ENCODE peak calls at places on chromosomes 2 and 18, in ten cellular contexts. V is HepG2, E is psoas muscle, N is fibroblast of lung, G is heart left ventricle, Z is tibial artery, I is caudate nucleus, Q is endodermal cell, S is substantia nigra, X is right lobe of liver. R is an unnamed sample.

GRCh38 chr2:162111958-162112850 is 38.2 kb upstream of the DPP4 start:
- DNase-seq in V (peak), E (no peak), N (no peak), G (no peak), Z (no peak), I (no peak), Q (no peak), S (no peak), X (no peak), R (no peak)

GRCh38 chr18:80143876-80144275 is 34.8 kb downstream of the ADNP2 start:
- DNase-seq in V (no peak), E (no peak), N (no peak), G (no peak), Z (no peak), I (no peak), Q (no peak), S (no peak), X (no peak), R (no peak)

GRCh38 chr2:66790651-66791181 is 355.8 kb downstream of the MEIS1 start:
- DNase-seq in V (no peak), E (no peak), N (peak), G (no peak), Z (no peak), I (no peak), Q (no peak), S (no peak), X (no peak), R (no peak)

GRCh38 chr18:62420151-62420512 is 95.0 kb downstream of the TNFRSF11A start:
- DNase-seq in V (peak), E (no peak), N (peak), G (no peak), Z (no peak), I (no peak), Q (no peak), S (no peak), X (no peak), R (no peak)

GRCh38 chr2:208880171-208880570 is 473.6 kb downstream of the PTH2R start:
- DNase-seq in V (no peak), E (no peak), N (no peak), G (no peak), Z (no peak), I (no peak), Q (no peak), S (no peak), X (no peak), R (no peak)

GRCh38 chr2:79817288-79817687 is 304.4 kb downstream of the CTNNA2 start:
- DNase-seq in V (no peak), E (no peak), N (peak), G (no peak), Z (no peak), I (no peak), Q (no peak), S (no peak), X (no peak), R (no peak)

GRCh38 chr18:74498712-74499629 is 2.8 kb downstream of the CNDP2 start:
- DNase-seq in V (no peak), E (no peak), N (peak), G (no peak), Z (peak), I (no peak), Q (no peak), S (peak), X (peak), R (peak)

GRCh38 chr2:219119422-219120043 is 41.1 kb downstream of the NHEJ1 start:
- DNase-seq in V (peak), E (peak), N (peak), G (peak), Z (peak), I (peak), Q (peak), S (peak), X (no peak), R (peak)

GRCh38 chr2:167490394-167490793 is 602.1 kb downstream of the XIRP2 start:
- DNase-seq in V (no peak), E (no peak), N (no peak), G (no peak), Z (no peak), I (no peak), Q (no peak), S (no peak), X (no peak), R (no peak)

GRCh38 chr18:65754121-65754520 is 3.3 kb downstream of the CDH7 start:
- DNase-seq in V (no peak), E (no peak), N (peak), G (no peak), Z (no peak), I (no peak), Q (peak), S (no peak), X (no peak), R (no peak)

GRCh38 chr2:142874293-142874814 is 3.1 kb upstream of the KYNU start:
- DNase-seq in V (peak), E (no peak), N (peak), G (no peak), Z (peak), I (no peak), Q (no peak), S (no peak), X (no peak), R (peak)

GRCh38 chr18:30328839-30329238 is 713.7 kb downstream of the DSC3 start:
- DNase-seq in V (no peak), E (no peak), N (peak), G (no peak), Z (no peak), I (no peak), Q (no peak), S (no peak), X (no peak), R (no peak)

GRCh38 chr2:238120463-238121298 is 17.8 kb upstream of the KLHL30 start:
- DNase-seq in V (no peak), E (peak), N (peak), G (peak), Z (no peak), I (no peak), Q (peak), S (no peak), X (peak), R (no peak)

GRCh38 chr18:33906046-33906445 is 318.7 kb downstream of the NOL4 start:
- DNase-seq in V (no peak), E (no peak), N (peak), G (no peak), Z (no peak), I (no peak), Q (no peak), S (no peak), X (no peak), R (no peak)

GRCh38 chr2:49080681-49081080 is 73.6 kb downstream of the FSHR start:
- DNase-seq in V (no peak), E (no peak), N (no peak), G (no peak), Z (no peak), I (no peak), Q (peak), S (no peak), X (no peak), R (no peak)

GRCh38 chr2:231602874-231603467 is 10.3 kb downstream of the TEX44 start:
- DNase-seq in V (no peak), E (no peak), N (no peak), G (peak), Z (no peak), I (no peak), Q (peak), S (no peak), X (no peak), R (no peak)

GRCh38 chr18:8856769-8857393 is 151.5 kb downstream of the MTCL1 start:
- DNase-seq in V (no peak), E (no peak), N (no peak), G (no peak), Z (no peak), I (no peak), Q (no peak), S (no peak), X (no peak), R (no peak)

GRCh38 chr2:181683518-181684453 is 3.5 kb upstream of the NEUROD1 start:
- DNase-seq in V (no peak), E (no peak), N (peak), G (no peak), Z (no peak), I (no peak), Q (peak), S (no peak), X (peak), R (no peak)

GRCh38 chr18:48186084-48186798 is 222.9 kb downstream of the ZBTB7C start:
- DNase-seq in V (no peak), E (no peak), N (no peak), G (no peak), Z (no peak), I (no peak), Q (no peak), S (no peak), X (no peak), R (no peak)

GRCh38 chr18:40249390-40250080 is 1705.5 kb upstream of the PIK3C3 start:
- DNase-seq in V (no peak), E (no peak), N (peak), G (no peak), Z (no peak), I (no peak), Q (no peak), S (no peak), X (no peak), R (no peak)

DNA sequence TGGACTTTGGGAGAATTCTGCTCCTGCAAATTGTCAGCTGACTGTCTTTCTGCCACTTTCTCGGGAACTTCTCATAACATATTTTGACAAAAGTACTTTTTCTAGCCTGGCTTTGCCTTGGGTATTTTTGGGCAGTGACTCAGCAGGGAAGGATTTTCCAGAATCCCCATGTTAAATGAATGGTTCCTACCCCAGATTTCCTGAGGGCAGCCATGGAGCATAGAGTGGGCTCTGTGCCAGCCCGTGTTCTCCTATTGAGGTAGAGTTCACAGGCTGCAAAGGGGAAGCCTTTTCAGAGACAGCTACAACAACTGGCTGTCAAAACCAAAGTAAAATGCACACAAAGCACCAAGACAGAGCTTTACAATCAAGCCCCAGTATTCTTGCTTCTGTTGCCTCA is 59.8 kb downstream of the BMP10 start:
- DNase-seq in V (no peak), E (no peak), N (peak), G (peak), Z (peak), I (no peak), Q (no peak), S (no peak), X (no peak), R (peak)
- H3K27ac ChIP-seq in V (no peak), E (no peak), N (no peak), G (no peak), Z (peak), I (no peak), Q (no peak), S (no peak), X (no peak), R (peak)

GRCh38 chr2:183614797-183615429 is 490.7 kb downstream of the NUP35 start:
- DNase-seq in V (no peak), E (peak), N (peak), G (peak), Z (no peak), I (no peak), Q (no peak), S (no peak), X (no peak), R (no peak)
- H3K27ac ChIP-seq in V (no peak), E (peak), N (no peak), G (peak), Z (no peak), I (no peak), Q (no peak), S (no peak), X (no peak), R (no peak)

GRCh38 chr2:235636471-235637005 is 142.7 kb downstream of the AGAP1 start:
- DNase-seq in V (no peak), E (peak), N (no peak), G (no peak), Z (no peak), I (no peak), Q (no peak), S (no peak), X (no peak), R (no peak)

GRCh38 chr2:235639387-235639786 is 145.5 kb downstream of the AGAP1 start:
- DNase-seq in V (no peak), E (peak), N (peak), G (no peak), Z (peak), I (peak), Q (no peak), S (peak), X (no peak), R (peak)

GRCh38 chr2:235639885-235640284 is 146.0 kb downstream of the AGAP1 start:
- DNase-seq in V (no peak), E (no peak), N (no peak), G (no peak), Z (no peak), I (no peak), Q (no peak), S (no peak), X (no peak), R (no peak)

GRCh38 chr2:235638541-235639192 is 144.8 kb downstream of the AGAP1 start:
- DNase-seq in V (no peak), E (peak), N (no peak), G (no peak), Z (no peak), I (no peak), Q (no peak), S (peak), X (no peak), R (no peak)

DNA sequence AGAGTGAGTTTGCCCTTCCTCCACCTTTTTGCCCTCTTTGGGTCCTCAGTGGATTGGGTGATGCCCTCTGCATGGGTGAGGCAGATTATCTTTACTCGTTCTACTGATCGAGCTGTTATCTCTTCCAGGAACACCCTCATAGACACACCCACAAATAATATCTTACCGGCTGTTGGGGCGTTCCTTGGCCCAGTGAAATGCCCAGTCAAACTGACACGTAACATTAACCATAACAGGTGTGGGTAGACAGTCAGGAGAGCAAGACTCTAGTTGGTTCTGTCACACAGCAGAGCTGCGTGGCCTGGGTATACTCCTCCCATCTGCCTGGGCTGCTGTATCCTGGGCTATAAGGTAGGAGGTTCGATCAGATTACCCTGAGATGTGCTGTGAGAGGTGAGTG is 144.1 kb downstream of the AGAP1 start:
- DNase-seq in V (no peak), E (peak), N (no peak), G (no peak), Z (no peak), I (no peak), Q (no peak), S (no peak), X (no peak), R (no peak)
- H3K27ac ChIP-seq in V (no peak), E (no peak), N (no peak), G (no peak), Z (peak), I (peak), Q (no peak), S (peak), X (no peak), R (peak)

GRCh38 chr2:46296216-46296839 is 879 bp upstream of the EPAS1 start:
- DNase-seq in V (no peak), E (peak), N (no peak), G (peak), Z (peak), I (no peak), Q (peak), S (peak), X (peak), R (peak)
- H3K27ac ChIP-seq in V (peak), E (peak), N (peak), G (peak), Z (peak), I (peak), Q (no peak), S (peak), X (peak), R (peak)

GRCh38 chr2:84906108-84906899 is 848 bp downstream of the TMSB10 start:
- DNase-seq in V (no peak), E (peak), N (no peak), G (peak), Z (no peak), I (no peak), Q (peak), S (no peak), X (peak), R (no peak)

GRCh38 chr2:84905181-84906107 is at the start of gene TMSB10:
- DNase-seq in V (peak), E (peak), N (peak), G (peak), Z (peak), I (peak), Q (peak), S (peak), X (peak), R (peak)

GRCh38 chr2:84906900-84907714 is 1.7 kb downstream of the TMSB10 start:
- DNase-seq in V (peak), E (peak), N (peak), G (peak), Z (peak), I (no peak), Q (peak), S (no peak), X (peak), R (no peak)

GRCh38 chr2:84911135-84911678 is 5.8 kb downstream of the TMSB10 start:
- DNase-seq in V (no peak), E (no peak), N (no peak), G (no peak), Z (no peak), I (no peak), Q (peak), S (no peak), X (no peak), R (no peak)

DNA sequence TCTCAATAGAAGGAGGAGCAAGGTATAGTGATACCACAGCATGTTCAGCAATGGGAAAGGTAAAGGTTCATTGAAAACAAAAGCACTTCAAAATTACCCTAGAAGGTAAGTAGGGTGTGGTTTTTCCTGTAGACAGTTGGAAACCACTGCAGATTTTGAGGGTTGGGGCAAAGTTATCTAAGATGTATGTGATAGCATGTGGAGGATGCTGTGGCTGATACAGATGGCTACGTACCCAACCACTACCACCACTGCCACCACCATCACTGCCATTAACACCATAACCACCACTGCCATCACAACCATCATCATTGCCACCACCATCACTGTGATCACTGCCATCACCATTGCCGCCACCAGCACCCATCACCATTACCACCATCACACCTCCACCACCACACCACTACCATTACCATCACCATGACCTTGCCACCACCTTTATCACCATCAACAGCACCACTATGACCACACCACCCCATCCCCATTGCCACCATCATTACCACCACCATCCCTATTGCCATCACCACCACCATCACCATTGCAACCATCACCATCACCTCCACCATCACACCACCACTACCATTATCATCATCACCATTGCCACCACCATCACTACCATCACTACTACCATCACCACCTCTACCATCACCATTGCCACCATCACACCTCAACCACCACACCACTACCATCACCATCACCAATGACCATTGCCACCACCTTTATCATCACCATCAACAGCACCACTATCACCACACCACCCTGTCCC is 3.7 kb downstream of the TMSB10 start:
- DNase-seq in V (no peak), E (no peak), N (no peak), G (no peak), Z (no peak), I (no peak), Q (peak), S (no peak), X (no peak), R (no peak)
- H3K27ac ChIP-seq in V (no peak), E (no peak), N (no peak), G (no peak), Z (no peak), I (no peak), Q (no peak), S (no peak), X (no peak), R (peak)

GRCh38 chr2:17426708-17427107 is 91.5 kb downstream of the RAD51AP2 start:
- DNase-seq in V (no peak), E (no peak), N (no peak), G (no peak), Z (no peak), I (no peak), Q (no peak), S (no peak), X (no peak), R (no peak)

GRCh38 chr2:17429130-17429529 is 89.1 kb downstream of the RAD51AP2 start:
- DNase-seq in V (no peak), E (no peak), N (peak), G (no peak), Z (no peak), I (no peak), Q (no peak), S (no peak), X (no peak), R (no peak)

GRCh38 chr2:17422066-17422465 is 96.2 kb downstream of the RAD51AP2 start:
- DNase-seq in V (no peak), E (no peak), N (peak), G (no peak), Z (no peak), I (no peak), Q (no peak), S (no peak), X (no peak), R (no peak)

GRCh38 chr2:17430326-17430725 is 87.9 kb downstream of the RAD51AP2 start:
- DNase-seq in V (no peak), E (no peak), N (no peak), G (no peak), Z (no peak), I (no peak), Q (no peak), S (no peak), X (no peak), R (no peak)

DNA sequence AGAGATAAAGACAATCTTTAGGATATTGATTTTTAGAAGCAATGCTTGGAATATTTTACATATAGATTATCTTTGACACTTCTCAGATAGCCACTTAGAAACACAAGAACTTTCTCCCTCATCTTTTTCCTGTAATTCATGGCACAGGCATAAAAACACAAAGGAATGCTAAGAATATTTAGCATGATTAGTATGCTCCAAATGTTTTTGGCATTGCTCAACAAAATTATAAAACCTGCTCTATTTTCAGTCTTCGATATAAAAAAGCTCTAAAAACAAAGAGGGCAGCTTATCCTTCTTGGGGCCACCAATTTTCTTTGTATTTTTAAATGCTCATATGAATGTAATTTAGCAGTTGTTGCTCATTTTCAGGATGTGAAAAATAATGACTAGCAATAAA is 90.8 kb downstream of the RAD51AP2 start:
- DNase-seq in V (no peak), E (no peak), N (no peak), G (no peak), Z (no peak), I (no peak), Q (no peak), S (no peak), X (no peak), R (no peak)
- H3K27ac ChIP-seq in V (no peak), E (no peak), N (no peak), G (no peak), Z (no peak), I (no peak), Q (no peak), S (no peak), X (no peak), R (no peak)

GRCh38 chr2:109030870-109031480 is 42.0 kb upstream of the EDAR start:
- DNase-seq in V (no peak), E (no peak), N (no peak), G (no peak), Z (no peak), I (no peak), Q (no peak), S (no peak), X (no peak), R (no peak)
- H3K27ac ChIP-seq in V (no peak), E (no peak), N (no peak), G (no peak), Z (no peak), I (no peak), Q (no peak), S (no peak), X (peak), R (peak)